ENCODE peak calls at places on chromosomes 13 and 19, in eight cellular contexts. A is Panc1; Z is body of pancreas; U is CD8-positive, alpha-beta T cell; K is A549; W is upper lobe of right lung; P is left lung; F is IMR-90. R is an unnamed sample. For H3K4me1, the result is how much of the 10 kb centered on the place peaks cover.

GRCh38 chr13:24097064-24097463 is 63.5 kb upstream of the SPATA13 start:
- ATAC-seq in A (no peak), Z (peak), U (no peak), K (no peak), W (no peak), P (no peak), F (peak), R (no peak)

GRCh38 chr19:7191946-7192691 is 102.1 kb downstream of the INSR start:
- ATAC-seq in A (no peak), Z (no peak), U (peak), K (no peak), W (peak), P (no peak), F (no peak), R (no peak)

GRCh38 chr13:40200273-40200978 is 466.0 kb downstream of the FOXO1 start:
- ATAC-seq in A (no peak), Z (no peak), U (no peak), K (no peak), W (no peak), P (no peak), F (no peak), R (no peak)

GRCh38 chr19:45321848-45322247 is 827 bp downstream of the CKM start:
- ATAC-seq in A (no peak), Z (no peak), U (no peak), K (no peak), W (no peak), P (no peak), F (no peak), R (no peak)

GRCh38 chr19:497861-498590 is 1.7 kb downstream of the MADCAM1 start:
- ATAC-seq in A (peak), Z (peak), U (no peak), K (peak), W (no peak), P (no peak), F (peak), R (no peak)

GRCh38 chr13:111114362-111115050 is 604 bp upstream of the ARHGEF7 start:
- ATAC-seq in A (peak), Z (peak), U (peak), K (peak), W (peak), P (peak), F (peak), R (peak)

GRCh38 chr13:66359910-66360552 is 870.1 kb downstream of the PCDH9 start:
- ATAC-seq in A (no peak), Z (no peak), U (no peak), K (no peak), W (no peak), P (no peak), F (no peak), R (no peak)

GRCh38 chr13:100314132-100314910 is 225.4 kb downstream of the PCCA start:
- ATAC-seq in A (no peak), Z (no peak), U (no peak), K (no peak), W (no peak), P (no peak), F (no peak), R (no peak)

GRCh38 chr13:103406967-103407366 is 340.8 kb upstream of the SLC10A2 start:
- ATAC-seq in A (no peak), Z (no peak), U (no peak), K (no peak), W (no peak), P (no peak), F (no peak), R (no peak)

GRCh38 chr19:2412449-2412848 is 14.9 kb downstream of the TIMM13 start:
- ATAC-seq in A (no peak), Z (no peak), U (no peak), K (no peak), W (no peak), P (no peak), F (no peak), R (no peak)

GRCh38 chr19:7176792-7177191 is 107.3 kb downstream of the ZNF557 start:
- ATAC-seq in A (no peak), Z (no peak), U (no peak), K (no peak), W (no peak), P (no peak), F (no peak), R (no peak)

GRCh38 chr19:13208964-13209796 is 59.0 kb downstream of the IER2 start:
- ATAC-seq in A (peak), Z (no peak), U (no peak), K (peak), W (no peak), P (no peak), F (no peak), R (no peak)

GRCh38 chr19:6378036-6378435 is 2.3 kb upstream of the PSPN start:
- ATAC-seq in A (no peak), Z (no peak), U (no peak), K (no peak), W (no peak), P (no peak), F (peak), R (peak)

GRCh38 chr19:40611096-40611495 is 9.9 kb downstream of the LTBP4 start:
- ATAC-seq in A (no peak), Z (no peak), U (no peak), K (no peak), W (peak), P (peak), F (no peak), R (no peak)

GRCh38 chr13:112077729-112078128 is 10.8 kb downstream of the SOX1 start:
- ATAC-seq in A (no peak), Z (no peak), U (no peak), K (no peak), W (no peak), P (no peak), F (no peak), R (no peak)

GRCh38 chr13:46183018-46183940 is 1.3 kb upstream of the LCP1 start:
- ATAC-seq in A (no peak), Z (no peak), U (no peak), K (no peak), W (no peak), P (no peak), F (no peak), R (no peak)

GRCh38 chr13:113584205-113584869 is at the start of gene TFDP1:
- ATAC-seq in A (peak), Z (peak), U (peak), K (peak), W (peak), P (peak), F (peak), R (peak)

GRCh38 chr19:16457954-16458331 is 13.8 kb downstream of the EPS15L1 start:
- ATAC-seq in A (peak), Z (no peak), U (no peak), K (peak), W (peak), P (peak), F (peak), R (no peak)

GRCh38 chr19:51724543-51724942 is 752 bp upstream of the HAS1 start:
- ATAC-seq in A (no peak), Z (no peak), U (no peak), K (no peak), W (no peak), P (peak), F (no peak), R (peak)

GRCh38 chr13:30033681-30034447 is 183.4 kb upstream of the UBL3 start:
- ATAC-seq in A (no peak), Z (peak), U (no peak), K (peak), W (no peak), P (peak), F (peak), R (no peak)

GRCh38 chr19:33259532-33259931 is 33.9 kb upstream of the SLC7A10 start:
- ATAC-seq in A (no peak), Z (no peak), U (no peak), K (no peak), W (peak), P (peak), F (no peak), R (no peak)

GRCh38 chr13:102877285-102877684 is 31.5 kb downstream of the ERCC5 start:
- ATAC-seq in A (no peak), Z (no peak), U (no peak), K (no peak), W (peak), P (no peak), F (peak), R (no peak)

GRCh38 chr13:24261566-24261965 is 47.8 kb upstream of the C1QTNF9 start:
- ATAC-seq in A (no peak), Z (peak), U (peak), K (no peak), W (no peak), P (no peak), F (no peak), R (no peak)

GRCh38 chr13:79522583-79522982 is 41.6 kb downstream of the NDFIP2 start:
- ATAC-seq in A (no peak), Z (no peak), U (no peak), K (no peak), W (no peak), P (peak), F (peak), R (no peak)

GRCh38 chr13:81713201-81713600 is 1372.3 kb upstream of the SPRY2 start:
- ATAC-seq in A (no peak), Z (no peak), U (no peak), K (no peak), W (no peak), P (no peak), F (no peak), R (no peak)

GRCh38 chr19:3604227-3604986 is 2.3 kb downstream of the TBXA2R start:
- ATAC-seq in A (no peak), Z (no peak), U (no peak), K (no peak), W (no peak), P (no peak), F (no peak), R (no peak)

GRCh38 chr13:41428155-41428554 is 29.2 kb upstream of the RGCC start:
- ATAC-seq in A (no peak), Z (no peak), U (peak), K (peak), W (peak), P (peak), F (no peak), R (no peak)

GRCh38 chr19:29952127-29952526 is 10.1 kb downstream of the URI1 start:
- ATAC-seq in A (no peak), Z (no peak), U (no peak), K (no peak), W (no peak), P (no peak), F (no peak), R (no peak)

GRCh38 chr19:30999726-31000125 is 349.5 kb downstream of the TSHZ3 start:
- ATAC-seq in A (no peak), Z (no peak), U (no peak), K (no peak), W (no peak), P (no peak), F (no peak), R (no peak)

GRCh38 chr13:112575680-112576079 is 12.3 kb downstream of the TUBGCP3 start:
- ATAC-seq in A (no peak), Z (peak), U (no peak), K (no peak), W (peak), P (no peak), F (peak), R (peak)

GRCh38 chr19:3513198-3514140 is 7.4 kb downstream of the FZR1 start:
- ATAC-seq in A (peak), Z (no peak), U (no peak), K (peak), W (no peak), P (no peak), F (no peak), R (peak)

GRCh38 chr13:28636677-28637317 is 22.1 kb upstream of the POMP start:
- ATAC-seq in A (peak), Z (peak), U (peak), K (peak), W (peak), P (peak), F (peak), R (peak)
- TF ChIP-seq CTCF in A (peak), Z (peak), U (peak), K (peak), W (peak), P (peak), F (peak), R (peak)

GRCh38 chr19:46927106-46927505 is 66.3 kb downstream of the ARHGAP35 start:
- ATAC-seq in A (no peak), Z (no peak), U (no peak), K (no peak), W (no peak), P (no peak), F (no peak), R (no peak)
- H3K4me1 ChIP-seq in A (half or more), Z (under half), U (under half), K (half or more), W (under half), P (under half), F (under half), R (under half)

GRCh38 chr19:34404109-34404909 is at the start of gene PDCD2L:
- ATAC-seq in A (peak), Z (peak), U (peak), K (peak), W (peak), P (peak), F (peak), R (peak)

GRCh38 chr19:34405892-34406660 is 1.9 kb downstream of the PDCD2L start:
- ATAC-seq in A (no peak), Z (no peak), U (no peak), K (no peak), W (no peak), P (no peak), F (no peak), R (no peak)

GRCh38 chr19:34411216-34411615 is 7.0 kb downstream of the PDCD2L start:
- ATAC-seq in A (no peak), Z (no peak), U (no peak), K (no peak), W (no peak), P (no peak), F (no peak), R (no peak)

GRCh38 chr19:34408421-34408820 is 4.2 kb downstream of the PDCD2L start:
- ATAC-seq in A (no peak), Z (no peak), U (no peak), K (no peak), W (no peak), P (no peak), F (no peak), R (no peak)

DNA sequence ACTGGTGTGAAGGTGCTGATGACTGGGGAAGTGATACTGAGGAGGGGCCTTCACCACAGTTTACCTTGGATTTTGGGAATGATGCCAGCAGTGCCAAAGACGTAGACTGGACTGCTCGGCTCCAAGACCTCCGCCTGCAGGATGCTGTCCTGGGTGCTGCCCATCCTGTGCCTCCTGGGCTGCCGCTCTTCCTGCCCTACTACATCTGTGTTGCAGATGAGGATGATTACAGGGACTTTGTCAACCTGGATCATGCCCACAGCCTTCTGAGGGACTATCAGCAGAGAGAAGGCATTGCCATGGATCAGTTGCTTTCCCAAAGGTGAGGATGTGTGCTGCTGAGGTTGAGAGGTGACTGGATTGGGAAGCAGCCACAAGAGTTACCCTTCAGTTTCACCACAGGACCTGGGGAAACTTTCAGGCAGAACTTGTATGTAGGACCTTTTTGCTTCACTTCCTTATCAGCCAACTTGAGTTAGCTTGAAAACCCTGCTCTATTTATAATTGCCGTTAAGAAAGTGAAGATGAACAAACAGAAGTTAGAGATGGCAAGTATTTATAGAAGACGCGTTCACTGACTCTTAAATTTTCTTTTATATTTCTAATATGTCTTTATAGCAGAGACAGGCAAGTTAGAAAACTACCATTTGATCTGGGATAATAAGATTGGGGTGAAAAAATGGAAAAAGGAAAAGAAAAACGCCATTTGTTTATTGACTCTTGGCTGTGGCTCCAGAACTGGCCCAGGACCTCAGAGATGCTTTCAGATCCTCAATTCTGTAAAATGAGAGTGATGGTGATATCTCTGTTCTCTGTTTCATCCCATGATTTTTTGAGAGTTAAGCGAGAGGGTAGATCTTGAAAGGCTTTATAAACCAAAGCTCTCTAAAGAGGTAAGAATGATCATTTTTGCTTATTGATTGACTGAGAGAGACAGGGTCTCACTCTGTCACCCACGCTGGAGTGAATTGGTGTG is 5.3 kb downstream of the PDCD2L start:
- ATAC-seq in A (no peak), Z (no peak), U (no peak), K (no peak), W (no peak), P (no peak), F (no peak), R (no peak)
- H3K27ac ChIP-seq in A (no peak), Z (no peak), U (no peak), K (no peak), W (no peak), P (no peak), F (no peak), R (no peak)

DNA sequence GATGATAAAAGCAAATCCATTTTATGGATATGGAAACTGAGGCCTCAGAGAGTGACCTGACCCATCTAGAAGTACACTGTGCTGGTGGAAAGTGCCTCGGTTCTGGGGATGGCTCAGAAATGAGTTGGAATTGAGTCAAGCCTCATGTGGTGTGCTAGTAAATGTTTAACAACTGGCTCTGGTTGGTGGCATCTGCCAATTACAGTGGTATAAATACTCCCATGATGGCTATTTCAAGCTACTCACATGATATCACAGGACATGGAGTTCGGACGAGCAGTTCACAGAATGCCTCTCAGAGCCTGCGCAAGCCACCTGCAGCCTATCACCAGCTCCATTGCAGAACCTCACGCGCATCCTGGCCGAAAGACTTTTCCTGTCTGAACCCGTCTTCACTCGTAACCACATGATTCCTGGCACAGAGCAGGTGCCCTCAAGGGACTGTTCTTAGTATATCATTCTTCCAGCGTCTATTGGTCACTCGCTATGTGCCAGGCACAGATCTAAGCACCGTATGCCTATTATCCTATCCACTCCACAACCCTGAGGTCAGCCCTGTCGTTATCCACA is 9.1 kb downstream of the TMEM150B start:
- ATAC-seq in A (no peak), Z (no peak), U (no peak), K (no peak), W (no peak), P (no peak), F (no peak), R (no peak)
- TF ChIP-seq CTCF in A (no peak), Z (no peak), U (no peak), K (no peak), W (no peak), P (no peak), F (no peak), R (no peak)

DNA sequence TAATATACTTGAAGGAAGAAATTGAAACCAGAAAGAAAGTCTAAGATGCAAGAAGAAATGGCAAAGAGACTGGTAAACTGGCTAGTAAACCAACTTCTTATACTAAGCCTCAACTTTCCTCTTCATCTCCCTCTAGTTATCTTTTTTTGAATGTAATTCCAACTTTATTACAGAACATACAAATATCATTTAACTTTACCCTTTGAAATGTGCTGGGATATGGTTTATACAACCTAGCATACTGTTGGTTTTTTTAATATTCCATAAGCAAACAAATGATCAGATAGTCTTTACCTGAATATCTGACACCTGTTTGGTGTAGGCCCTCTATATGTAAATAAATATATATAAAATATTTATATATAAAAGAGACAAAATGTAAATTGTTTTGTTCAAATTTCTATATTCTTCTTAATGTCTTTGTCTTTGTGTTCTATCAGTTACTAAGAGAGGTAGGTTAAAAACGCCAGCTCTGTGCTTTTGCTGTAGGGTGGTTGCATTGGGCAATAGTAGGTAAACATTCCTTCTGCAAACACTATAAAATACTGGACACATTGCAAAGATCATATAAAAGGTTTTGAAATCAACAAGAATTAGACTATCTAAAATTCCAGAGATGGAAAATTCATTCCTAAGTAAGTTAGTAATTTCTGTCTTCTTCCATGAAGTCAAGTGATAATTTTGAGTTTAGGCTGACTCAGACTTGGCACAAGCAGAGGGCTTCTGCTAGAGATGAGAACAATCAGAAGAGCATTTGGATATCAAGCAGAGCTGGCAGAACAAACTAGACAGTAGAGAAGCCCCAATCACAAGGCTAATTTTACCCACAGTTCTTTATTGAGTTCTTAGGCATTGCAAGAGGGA is 383.3 kb downstream of the RFC3 start:
- ATAC-seq in A (no peak), Z (no peak), U (no peak), K (peak), W (peak), P (peak), F (peak), R (no peak)
- H3K4me1 ChIP-seq in A (under half), Z (under half), U (under half), K (under half), W (under half), P (under half), F (under half), R (under half)

GRCh38 chr13:99263386-99263785 is 5.2 kb upstream of the GPR18 start:
- ATAC-seq in A (no peak), Z (no peak), U (no peak), K (no peak), W (no peak), P (no peak), F (no peak), R (no peak)
- H3K27ac ChIP-seq in A (no peak), Z (no peak), U (no peak), K (no peak), W (no peak), P (no peak), F (no peak), R (no peak)

GRCh38 chr13:22128413-22129198 is 457.7 kb downstream of the FGF9 start:
- ATAC-seq in A (no peak), Z (no peak), U (no peak), K (no peak), W (no peak), P (no peak), F (peak), R (no peak)

GRCh38 chr13:22130254-22130653 is 459.4 kb downstream of the FGF9 start:
- ATAC-seq in A (no peak), Z (no peak), U (no peak), K (no peak), W (no peak), P (no peak), F (no peak), R (no peak)

GRCh38 chr13:22126433-22127021 is 455.7 kb downstream of the FGF9 start:
- ATAC-seq in A (no peak), Z (no peak), U (no peak), K (no peak), W (peak), P (no peak), F (no peak), R (no peak)

GRCh38 chr13:22127277-22128143 is 456.6 kb downstream of the FGF9 start:
- ATAC-seq in A (no peak), Z (peak), U (no peak), K (no peak), W (peak), P (no peak), F (no peak), R (no peak)
- TF ChIP-seq CTCF in A (no peak), Z (no peak), U (no peak), K (no peak), W (no peak), P (no peak), F (no peak), R (no peak)

R was measured in gastroesophageal sphincter.